ENCODE peak calls at places on chromosomes 12 and 14, in four cellular contexts. Q is transverse colon, O is HCT116, I is Panc1. P is an unnamed sample.

GRCh38 chr14:99475179-99475578 is 5.5 kb downstream of the SETD3 start:
- DNase-seq in Q (no peak), O (no peak), I (no peak), P (no peak)

GRCh38 chr12:98863167-98863566 is 218.1 kb downstream of the APAF1 start:
- DNase-seq in Q (no peak), O (no peak), I (no peak), P (no peak)

GRCh38 chr14:24098229-24098926 is 4.3 kb downstream of the PCK2 start:
- DNase-seq in Q (no peak), O (no peak), I (no peak), P (no peak)

GRCh38 chr14:68820536-68820935 is 27.7 kb upstream of the ZFP36L1 start:
- DNase-seq in Q (no peak), O (no peak), I (no peak), P (peak; percentile 9)

GRCh38 chr12:117012189-117012805 is 86.9 kb downstream of the TESC start:
- DNase-seq in Q (no peak), O (no peak), I (no peak), P (no peak)

GRCh38 chr12:12333407-12333831 is 16.6 kb downstream of the MANSC1 start:
- DNase-seq in Q (peak; percentile 69), O (no peak), I (no peak), P (no peak)

GRCh38 chr12:122880155-122880605 is 15.7 kb downstream of the VPS37B start:
- DNase-seq in Q (no peak), O (no peak), I (no peak), P (no peak)

GRCh38 chr12:45409966-45410365 is 194.1 kb downstream of the ANO6 start:
- DNase-seq in Q (no peak), O (no peak), I (no peak), P (no peak)

GRCh38 chr12:47829584-47829983 is 9.9 kb upstream of the HDAC7 start:
- DNase-seq in Q (no peak), O (no peak), I (no peak), P (no peak)

GRCh38 chr14:46417066-46417465 is 234.5 kb downstream of the RPL10L start:
- DNase-seq in Q (no peak), O (no peak), I (no peak), P (no peak)

GRCh38 chr12:65123435-65124063 is 2.4 kb upstream of the WIF1 start:
- DNase-seq in Q (no peak), O (no peak), I (no peak), P (no peak)

GRCh38 chr12:3168775-3169221 is 91.6 kb downstream of the TSPAN9 start:
- DNase-seq in Q (no peak), O (peak; percentile 72), I (peak; percentile 22), P (peak; percentile 72)

GRCh38 chr14:97359391-97359790 is 562.2 kb downstream of the VRK1 start:
- DNase-seq in Q (no peak), O (no peak), I (no peak), P (no peak)

GRCh38 chr14:106459971-106460730 is 933.8 kb downstream of the TMEM121 start:
- DNase-seq in Q (peak; percentile 20), O (no peak), I (no peak), P (no peak)

GRCh38 chr12:50581226-50582184 is 76.7 kb downstream of the DIP2B start:
- DNase-seq in Q (no peak), O (no peak), I (no peak), P (no peak)

GRCh38 chr12:96326628-96327227 is 73.5 kb downstream of the CDK17 start:
- DNase-seq in Q (no peak), O (no peak), I (no peak), P (no peak)

GRCh38 chr14:77133718-77134338 is 7.8 kb downstream of the ZDHHC22 start:
- DNase-seq in Q (peak; percentile 50), O (no peak), I (no peak), P (peak; percentile 65)

GRCh38 chr14:90397401-90398314 is 829 bp downstream of the CALM1 start:
- DNase-seq in Q (peak; percentile 66), O (no peak), I (no peak), P (peak; percentile 54)

GRCh38 chr12:122834229-122834920 is 882 bp upstream of the HIP1R start:
- DNase-seq in Q (peak; percentile 55), O (peak; percentile 35), I (no peak), P (no peak)

GRCh38 chr12:93080452-93080851 is 151.4 kb upstream of the EEA1 start:
- DNase-seq in Q (no peak), O (no peak), I (no peak), P (no peak)
- TF ChIP-seq POLR2AphosphoS5 in Q (no peak), O (no peak), I (no peak), P (no peak)

DNA sequence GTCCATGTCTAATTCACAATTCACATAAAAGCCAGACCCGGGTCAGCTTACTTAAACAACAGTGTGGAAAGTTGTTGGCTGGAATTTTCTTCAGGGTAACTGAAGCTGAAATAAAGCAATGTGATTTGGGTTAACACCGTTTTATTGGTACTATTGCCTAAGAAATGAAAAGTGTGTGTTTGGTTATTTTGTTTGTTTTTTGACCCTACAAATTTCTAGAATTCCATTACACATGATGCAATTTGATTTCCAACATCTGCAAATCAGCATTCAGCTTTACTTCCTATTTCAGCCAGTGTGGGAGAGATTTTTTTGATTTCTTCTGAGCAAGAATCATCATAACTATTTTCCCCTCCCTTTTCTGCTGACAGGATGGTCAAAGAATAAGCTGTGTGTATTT is 45.7 kb upstream of the CLMN start:
- DNase-seq in Q (no peak), O (no peak), I (no peak), P (no peak)
- TF ChIP-seq POLR2AphosphoS5 in Q (no peak), O (no peak), I (no peak), P (no peak)

GRCh38 chr12:51828951-51829581 is 19.5 kb downstream of the FIGNL2 start:
- DNase-seq in Q (no peak), O (no peak), I (no peak), P (no peak)

GRCh38 chr12:51829641-51830040 is 18.9 kb downstream of the FIGNL2 start:
- DNase-seq in Q (no peak), O (no peak), I (no peak), P (no peak)

GRCh38 chr12:51826881-51827280 is 21.6 kb downstream of the FIGNL2 start:
- DNase-seq in Q (no peak), O (no peak), I (no peak), P (no peak)

GRCh38 chr12:51825216-51825615 is 23.3 kb downstream of the FIGNL2 start:
- DNase-seq in Q (no peak), O (no peak), I (no peak), P (no peak)

DNA sequence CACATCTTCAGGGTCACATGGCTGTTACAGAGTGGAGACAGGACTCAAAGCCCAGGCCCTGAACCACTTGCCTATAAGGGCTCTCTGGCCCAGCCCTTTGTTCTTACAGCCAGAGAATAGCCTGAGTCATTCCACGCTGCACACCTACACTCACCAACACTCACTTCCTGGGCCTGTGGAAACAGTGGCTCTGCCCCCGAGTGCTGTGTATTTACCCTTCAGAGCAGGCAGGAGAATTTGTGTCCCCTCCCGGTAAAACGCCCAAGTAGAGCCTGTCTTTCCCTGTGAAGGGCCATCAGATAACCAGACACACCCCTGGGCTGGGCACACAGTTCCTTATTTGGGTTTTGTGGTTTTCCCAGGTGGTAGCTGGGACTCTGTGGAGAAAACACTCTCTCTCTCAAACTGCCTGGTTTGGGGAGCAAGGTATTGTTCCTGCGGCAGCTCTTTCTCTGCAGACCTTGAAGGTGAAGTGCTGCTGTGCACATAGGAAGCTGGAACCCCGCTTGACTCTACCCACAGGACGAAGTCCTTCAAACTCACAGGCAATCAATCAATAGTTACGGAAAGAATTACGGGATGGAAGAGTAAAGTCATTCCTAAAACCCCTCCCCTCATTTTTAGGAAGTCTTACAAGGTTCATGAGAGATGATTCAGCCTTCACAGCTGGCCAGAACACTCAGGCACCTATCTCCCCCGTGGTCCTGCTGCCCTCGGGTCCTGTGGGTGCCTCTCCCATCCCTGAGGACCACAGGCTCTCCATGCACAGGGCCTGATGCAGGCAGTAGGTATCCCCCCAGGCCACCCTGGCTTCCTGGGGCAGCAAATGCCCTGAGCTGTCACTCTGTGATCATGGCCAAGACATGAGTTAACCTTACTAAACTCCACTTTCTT is 20.3 kb downstream of the FIGNL2 start:
- DNase-seq in Q (peak; percentile 68), O (no peak), I (no peak), P (no peak)
- TF ChIP-seq POLR2AphosphoS5 in Q (peak; percentile 14), O (no peak), I (no peak), P (no peak)

DNA sequence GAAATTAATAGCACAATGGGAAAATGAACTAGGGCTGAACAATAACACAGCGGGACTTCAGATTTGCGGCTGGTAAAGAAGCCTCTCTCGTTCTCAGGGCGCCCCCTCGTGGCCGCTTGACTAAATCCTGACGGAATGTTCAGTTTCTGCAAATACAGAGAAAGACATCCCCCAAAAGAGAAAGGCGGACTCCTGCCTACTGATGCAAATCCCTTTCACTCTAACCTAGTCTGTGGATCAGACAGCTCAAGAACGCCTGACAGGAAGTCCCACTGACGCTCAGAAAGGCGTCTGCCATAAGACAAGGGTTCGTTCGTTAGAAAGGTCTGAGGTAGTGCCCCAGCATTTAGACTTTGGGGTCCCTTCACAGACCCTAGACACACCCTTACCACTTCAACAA is 2.5 kb downstream of the NUAK1 start:
- DNase-seq in Q (peak; percentile 86), O (peak; percentile 37), I (no peak), P (peak; percentile 87)
- TF ChIP-seq POLR2AphosphoS5 in Q (no peak), O (no peak), I (peak; percentile 48), P (peak; percentile 47)

GRCh38 chr12:120266180-120266535 is 628 bp upstream of the PXN start:
- DNase-seq in Q (no peak), O (no peak), I (no peak), P (no peak)

GRCh38 chr12:120264511-120265202 is 873 bp downstream of the PXN start:
- DNase-seq in Q (no peak), O (no peak), I (no peak), P (no peak)

GRCh38 chr12:120265203-120265482 is 387 bp downstream of the PXN start:
- DNase-seq in Q (no peak), O (no peak), I (no peak), P (no peak)

GRCh38 chr12:120264086-120264485 is 1.4 kb downstream of the PXN start:
- DNase-seq in Q (no peak), O (no peak), I (no peak), P (no peak)

GRCh38 chr12:120265483-120266179 is at the start of gene PXN:
- DNase-seq in Q (peak; percentile 93), O (peak; percentile 67), I (no peak), P (peak; percentile 77)
- TF ChIP-seq POLR2AphosphoS5 in Q (peak; percentile 68), O (peak; percentile 82), I (peak; percentile 72), P (no peak)

DNA sequence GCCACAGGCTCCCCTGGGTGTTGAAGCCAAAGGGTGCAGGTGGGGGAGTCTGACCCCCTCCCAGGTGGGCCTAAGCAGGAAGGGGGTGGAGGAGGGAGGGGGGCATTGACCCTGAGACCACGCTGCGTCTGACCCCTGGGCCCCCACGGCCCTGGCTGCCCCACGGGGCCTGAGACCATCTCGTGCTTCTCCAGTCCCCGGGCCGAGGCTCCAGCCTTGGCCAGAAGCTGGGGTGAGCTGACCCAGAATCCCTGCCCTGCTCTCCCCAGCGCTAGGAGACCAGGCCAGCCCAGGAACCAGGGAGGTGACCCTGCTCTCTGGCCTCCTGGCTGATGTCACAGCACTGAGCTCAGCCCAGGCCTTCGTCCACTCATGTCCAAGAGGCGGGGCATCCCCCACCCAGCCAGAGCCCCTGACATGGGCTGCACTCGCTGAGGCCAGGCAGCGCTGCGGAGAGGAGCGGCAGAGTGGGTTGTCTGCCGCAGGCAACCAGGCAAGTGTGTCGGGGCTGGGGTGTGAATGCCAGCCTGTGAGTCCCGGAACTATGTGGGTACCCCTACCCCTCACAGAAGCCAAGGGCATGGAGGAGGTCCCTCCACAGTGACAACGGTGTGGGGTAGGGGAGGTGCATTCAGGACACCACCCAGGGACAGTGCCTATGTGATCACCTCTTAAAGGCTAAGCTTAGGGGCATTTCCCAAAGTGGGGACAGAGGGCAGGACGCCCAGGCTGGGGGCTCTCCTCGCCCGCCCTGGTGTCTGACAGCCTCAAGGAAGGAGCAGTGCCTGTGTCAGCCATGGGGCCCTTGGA is 6.3 kb downstream of the TRMT61A start:
- DNase-seq in Q (no peak), O (no peak), I (no peak), P (no peak)
- TF ChIP-seq POLR2AphosphoS5 in Q (no peak), O (no peak), I (no peak), P (no peak)

P was measured in breast epithelium.